ENCODE peak calls at places on chromosomes 16 and 17, in ten cellular contexts. R is T-helper 1 cell; V is T follicular helper cell; W is heart right ventricle; E is HL-60; P is stimulated activated CD4-positive, alpha-beta T cell treated with anti-CD3 and anti-CD28 coated beads, Interleukin-1b, Interleukin-23, amount 100 ng/mL, for 1 hour; S is activated T-helper 1 cell treated with anti-CD3 and anti-CD28 coated beads, Interleukin-12 subunit alpha, Interleukin-12 subunit beta, Interleukin-2, Interleukin-4 antibody, amounts not matched to agents 30 ng/mL and 10 ng/mL and 1 ng/mL, durations not matched to agents 14 hours and 24 hours and 36 hours; L is HCEC 1CT; Q is nucleus accumbens; B is WTC11. Z is an unnamed sample.

GRCh38 chr17:74758846-74759163 is 10.4 kb downstream of the NHERF1 start:
- DNase-seq in R (no peak), V (no peak), W (no peak), E (peak; percentile 71), P (no peak), S (no peak), L (no peak), Q (no peak), B (no peak), Z (no peak)

GRCh38 chr16:30382398-30383015 is at the start of gene SEPTIN1:
- DNase-seq in R (peak; percentile 56), V (peak; percentile 61), W (no peak), E (no peak), P (no peak), S (peak; percentile 78), L (no peak), Q (no peak), B (no peak), Z (no peak)

GRCh38 chr17:45824475-45824874 is 20.2 kb upstream of the SPPL2C start:
- DNase-seq in R (no peak), V (no peak), W (no peak), E (no peak), P (no peak), S (no peak), L (no peak), Q (no peak), B (peak; percentile 34), Z (no peak)

GRCh38 chr17:55198690-55199370 is 65.9 kb upstream of the HLF start:
- DNase-seq in R (no peak), V (no peak), W (no peak), E (no peak), P (no peak), S (no peak), L (no peak), Q (no peak), B (no peak), Z (no peak)

GRCh38 chr16:67666032-67666537 is 465 bp downstream of the ENKD1 start:
- DNase-seq in R (no peak), V (no peak), W (no peak), E (no peak), P (no peak), S (no peak), L (peak; percentile 34), Q (no peak), B (peak; percentile 67), Z (no peak)

GRCh38 chr16:31225193-31225592 is 8.3 kb upstream of the PYDC1 start:
- DNase-seq in R (no peak), V (no peak), W (no peak), E (no peak), P (no peak), S (no peak), L (no peak), Q (no peak), B (no peak), Z (no peak)

GRCh38 chr17:65064452-65065019 is 8.0 kb upstream of the GNA13 start:
- DNase-seq in R (no peak), V (no peak), W (no peak), E (no peak), P (no peak), S (no peak), L (peak; percentile 54), Q (no peak), B (no peak), Z (no peak)

GRCh38 chr17:8611671-8612298 is 18.7 kb downstream of the MYH10 start:
- DNase-seq in R (no peak), V (no peak), W (no peak), E (no peak), P (no peak), S (no peak), L (no peak), Q (no peak), B (no peak), Z (no peak)

GRCh38 chr16:88804552-88805339 is 1.2 kb downstream of the CDT1 start:
- DNase-seq in R (no peak), V (no peak), W (no peak), E (no peak), P (no peak), S (no peak), L (peak; percentile 10), Q (no peak), B (peak; percentile 60), Z (no peak)

GRCh38 chr17:79141578-79142338 is 67.1 kb downstream of the ENGASE start:
- DNase-seq in R (no peak), V (no peak), W (no peak), E (no peak), P (no peak), S (no peak), L (no peak), Q (no peak), B (no peak), Z (no peak)

GRCh38 chr17:50884354-50885311 is 18.5 kb upstream of the TOB1 start:
- DNase-seq in R (no peak), V (no peak), W (no peak), E (peak; percentile 58), P (no peak), S (no peak), L (no peak), Q (no peak), B (no peak), Z (no peak)

GRCh38 chr17:8532021-8532420 is 96.3 kb downstream of the NDEL1 start:
- DNase-seq in R (no peak), V (no peak), W (peak; percentile 9), E (no peak), P (no peak), S (no peak), L (no peak), Q (no peak), B (no peak), Z (no peak)

GRCh38 chr17:13395872-13396271 is 205.9 kb downstream of the HS3ST3A1 start:
- DNase-seq in R (no peak), V (no peak), W (no peak), E (no peak), P (no peak), S (no peak), L (no peak), Q (no peak), B (no peak), Z (no peak)

GRCh38 chr17:64492481-64493109 is 4.3 kb downstream of the POLG2 start:
- DNase-seq in R (no peak), V (peak; percentile 31), W (no peak), E (peak; percentile 45), P (no peak), S (no peak), L (peak; percentile 9), Q (no peak), B (no peak), Z (no peak)

GRCh38 chr16:977096-977701 is 4.4 kb upstream of the SOX8 start:
- DNase-seq in R (no peak), V (no peak), W (no peak), E (no peak), P (no peak), S (no peak), L (no peak), Q (peak; percentile 79), B (no peak), Z (no peak)

GRCh38 chr17:42291136-42291535 is 2.8 kb downstream of the STAT5A start:
- DNase-seq in R (no peak), V (no peak), W (no peak), E (no peak), P (no peak), S (no peak), L (no peak), Q (no peak), B (no peak), Z (peak; percentile 51)

GRCh38 chr16:49601541-49601940 is 227.9 kb downstream of the C16orf78 start:
- DNase-seq in R (no peak), V (no peak), W (no peak), E (no peak), P (no peak), S (no peak), L (no peak), Q (no peak), B (no peak), Z (peak; percentile 29)

GRCh38 chr16:28935924-28936783 is 4.4 kb downstream of the CD19 start:
- DNase-seq in R (peak; percentile 61), V (peak; percentile 77), W (peak; percentile 65), E (peak; percentile 84), P (peak; percentile 79), S (peak; percentile 85), L (peak; percentile 17), Q (peak; percentile 27), B (peak; percentile 95), Z (peak; percentile 93)

GRCh38 chr16:46857261-46857962 is 26.4 kb upstream of the C16orf87 start:
- DNase-seq in R (no peak), V (no peak), W (no peak), E (no peak), P (no peak), S (no peak), L (peak; percentile 83), Q (peak; percentile 38), B (no peak), Z (no peak)

GRCh38 chr16:81280393-81280792 is 34.4 kb upstream of the GAN start:
- DNase-seq in R (no peak), V (no peak), W (no peak), E (no peak), P (no peak), S (no peak), L (peak; percentile 19), Q (no peak), B (no peak), Z (no peak)

Z was measured in cardiac septum.